ENCODE peak calls at places on chromosome 18, in nine cellular contexts. V is esophagus squamous epithelium, S is Peyer's patch, M is testis, K is IMR-90, Q is heart left ventricle, C is tibial nerve, Y is A549, F is lower leg skin. E is an unnamed sample.

GRCh38 chr18:57542801-57543427 is 43.6 kb downstream of the FECH start:
- DNase-seq in K (peak; percentile 65), C (no peak), S (no peak), F (no peak), Y (no peak), Q (no peak), M (no peak), V (no peak), E (no peak)

GRCh38 chr18:55998071-55998522 is 410.1 kb upstream of the TCF4 start:
- DNase-seq in M (no peak), Y (no peak), K (peak; percentile 56), C (no peak), Q (no peak), V (no peak), S (no peak), F (no peak), E (no peak)

GRCh38 chr18:32083781-32084180 is 7.9 kb upstream of the RNF138 start:
- DNase-seq in S (no peak), K (no peak), M (no peak), C (no peak), Q (no peak), V (no peak), Y (no peak), F (no peak), E (no peak)

GRCh38 chr18:70363861-70364260 is 75.0 kb downstream of the SOCS6 start:
- DNase-seq in S (no peak), C (no peak), M (no peak), F (no peak), K (peak; percentile 72), Q (no peak), Y (no peak), V (no peak), E (no peak)

GRCh38 chr18:11984091-11984490 is 2.8 kb downstream of the IMPA2 start:
- DNase-seq in M (no peak), F (no peak), Y (no peak), V (no peak), S (peak; percentile 41), C (no peak), Q (no peak), K (no peak), E (no peak)

GRCh38 chr18:24734058-24734457 is 273.6 kb downstream of the HRH4 start:
- DNase-seq in Q (no peak), Y (no peak), V (no peak), S (no peak), M (peak; percentile 67), C (no peak), F (no peak), K (no peak), E (peak; percentile 16)

GRCh38 chr18:44079602-44080001 is 601.1 kb upstream of the SETBP1 start:
- DNase-seq in C (no peak), Y (no peak), K (peak; percentile 70), S (no peak), Q (no peak), M (peak; percentile 22), F (no peak), V (no peak), E (peak; percentile 93)

GRCh38 chr18:3333056-3333720 is 71.3 kb downstream of the MYL12B start:
- DNase-seq in M (no peak), F (no peak), S (no peak), Q (no peak), Y (no peak), K (peak; percentile 53), C (no peak), V (no peak), E (no peak)

GRCh38 chr18:34354351-34354750 is 129.6 kb upstream of the NOL4 start:
- DNase-seq in V (no peak), Q (no peak), S (no peak), K (no peak), F (no peak), Y (no peak), M (no peak), C (no peak), E (no peak)

GRCh38 chr18:34364699-34365098 is 140.0 kb upstream of the NOL4 start:
- DNase-seq in V (no peak), C (no peak), S (no peak), M (no peak), Q (no peak), Y (no peak), F (no peak), K (no peak), E (no peak)

GRCh38 chr18:34357944-34358580 is 133.3 kb upstream of the NOL4 start:
- DNase-seq in F (no peak), Y (no peak), S (no peak), Q (no peak), V (no peak), C (no peak), K (no peak), M (no peak), E (no peak)

DNA sequence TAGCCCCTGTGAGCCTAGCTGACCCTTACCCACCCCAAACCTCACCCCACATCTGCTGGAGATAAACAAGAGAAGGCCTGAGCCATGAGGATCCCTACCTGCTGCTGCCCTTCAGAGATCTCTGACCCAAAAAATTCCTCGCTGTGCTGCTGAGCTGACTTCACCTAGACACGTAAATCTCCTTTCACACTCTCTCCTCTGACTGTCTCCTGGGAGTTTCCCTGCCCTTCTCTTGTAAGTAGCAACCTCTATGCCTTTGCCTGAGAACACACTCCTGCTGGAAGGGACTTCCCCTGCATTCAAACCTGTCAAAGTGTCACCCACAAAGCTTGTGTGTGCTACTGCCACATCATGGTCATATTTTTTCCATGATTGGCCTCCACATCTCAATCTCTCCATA is 134.2 kb upstream of the NOL4 start:
- DNase-seq in F (no peak), V (no peak), S (no peak), Q (no peak), K (no peak), C (no peak), M (no peak), Y (no peak), E (no peak)
- TF ChIP-seq POLR2A in F (no peak), V (no peak), S (no peak), Q (no peak), K (no peak), C (no peak), M (no peak), Y (no peak), E (no peak)

GRCh38 chr18:10953672-10954071 is 195.7 kb downstream of the PIEZO2 start:
- DNase-seq in Y (no peak), Q (no peak), F (no peak), V (no peak), C (no peak), K (no peak), M (no peak), S (no peak), E (no peak)

GRCh38 chr18:10949655-10950054 is 199.7 kb downstream of the PIEZO2 start:
- DNase-seq in M (no peak), Y (no peak), F (no peak), C (no peak), V (no peak), S (no peak), Q (no peak), K (peak; percentile 2), E (no peak)

GRCh38 chr18:10951631-10952544 is 197.5 kb downstream of the PIEZO2 start:
- DNase-seq in F (no peak), S (no peak), K (no peak), C (no peak), V (no peak), M (no peak), Q (no peak), Y (no peak), E (no peak)

GRCh38 chr18:10950080-10950875 is 199.1 kb downstream of the PIEZO2 start:
- DNase-seq in V (no peak), C (no peak), K (no peak), F (no peak), Y (no peak), S (no peak), M (no peak), Q (no peak), E (no peak)

GRCh38 chr18:10950876-10951630 is 198.3 kb downstream of the PIEZO2 start:
- DNase-seq in F (no peak), K (no peak), V (no peak), C (no peak), Q (no peak), Y (no peak), S (no peak), M (no peak), E (no peak)
- TF ChIP-seq POLR2A in F (no peak), K (no peak), V (no peak), C (no peak), Q (no peak), Y (no peak), S (no peak), M (no peak), E (no peak)

GRCh38 chr18:49460958-49461601 is 635 bp upstream of the DYM start:
- DNase-seq in Q (no peak), F (no peak), M (no peak), Y (no peak), V (no peak), K (no peak), S (no peak), C (no peak), E (no peak)

GRCh38 chr18:49457616-49458015 is 2.8 kb downstream of the DYM start:
- DNase-seq in S (no peak), M (no peak), Q (no peak), Y (no peak), K (no peak), F (no peak), V (no peak), C (no peak), E (no peak)

GRCh38 chr18:49456794-49457193 is 3.7 kb downstream of the DYM start:
- DNase-seq in Q (no peak), K (peak; percentile 51), S (no peak), F (no peak), M (no peak), C (no peak), V (no peak), Y (no peak), E (no peak)

GRCh38 chr18:49461602-49461977 is 1.1 kb upstream of the DYM start:
- DNase-seq in M (no peak), Y (no peak), F (no peak), C (no peak), V (no peak), K (no peak), Q (no peak), S (no peak), E (no peak)

DNA sequence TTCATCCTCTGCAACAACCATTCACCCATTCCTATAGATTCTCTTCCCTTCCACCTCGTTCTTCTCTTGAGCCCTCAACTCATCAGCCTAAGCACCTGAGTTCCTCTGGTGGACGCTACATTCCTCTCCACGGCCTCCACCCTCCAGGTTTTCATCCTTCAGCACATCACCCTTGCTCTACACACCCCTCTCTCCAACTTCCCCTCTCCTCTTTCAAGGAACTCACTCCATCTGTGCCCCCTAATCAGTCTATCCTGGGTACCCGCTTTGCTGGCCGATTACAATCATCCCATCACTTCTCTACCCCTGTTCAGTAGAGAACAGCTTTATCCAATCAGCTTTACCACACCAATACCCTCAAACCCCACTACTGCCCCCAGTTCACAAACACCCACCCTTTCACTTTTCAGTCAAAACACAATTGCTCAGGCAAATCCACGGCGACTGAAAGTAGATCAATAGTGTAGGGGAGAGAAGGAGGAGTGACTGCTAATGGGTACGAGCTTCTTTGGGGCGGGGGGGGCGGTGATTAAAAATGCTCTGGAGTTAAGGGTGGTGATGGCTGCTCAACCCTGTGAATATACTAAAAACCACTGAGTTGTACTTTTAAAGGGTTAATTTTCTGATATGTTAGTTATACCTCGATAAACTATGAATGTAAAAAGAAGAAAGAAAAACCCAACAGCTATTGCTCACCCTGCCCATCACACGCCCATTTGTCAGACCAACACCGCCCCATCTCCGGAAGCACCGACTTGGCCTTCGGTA is 857 bp downstream of the DYM start:
- DNase-seq in K (peak; percentile 12), Q (no peak), S (no peak), C (no peak), F (no peak), M (no peak), V (no peak), Y (peak; percentile 26), E (no peak)
- TF ChIP-seq POLR2A in K (no peak), Q (no peak), S (no peak), C (no peak), F (no peak), M (no peak), V (no peak), Y (no peak), E (no peak)

GRCh38 chr18:9707381-9708056 is 582 bp upstream of the RAB31 start:
- DNase-seq in Q (no peak), M (peak; percentile 49), K (peak; percentile 45), S (no peak), F (peak; percentile 86), C (no peak), V (no peak), Y (no peak), E (no peak)
- TF ChIP-seq POLR2A in Q (no peak), M (no peak), K (no peak), S (no peak), F (no peak), C (no peak), V (no peak), Y (no peak), E (no peak)